ENCODE peak calls at places on chromosomes 12 and 14, in seven cellular contexts. V is AG09309, E is psoas muscle, O is aorta, Q is K562, C is GM23248, Y is HAP-1. P is an unnamed sample.

GRCh38 chr14:103232338-103232808 is 101.7 kb upstream of the EIF5 start:
- DNase-seq in V (no peak), E (no peak), O (no peak), Q (no peak), C (no peak), Y (no peak), P (peak; percentile 61)

GRCh38 chr14:56333361-56334279 is 215.4 kb downstream of the PELI2 start:
- DNase-seq in V (no peak), E (no peak), O (no peak), Q (peak; percentile 24), C (peak; percentile 82), Y (no peak), P (peak; percentile 36)

GRCh38 chr14:21070083-21070609 is at the start of gene ARHGEF40:
- DNase-seq in V (no peak), E (peak; percentile 86), O (peak; percentile 75), Q (peak; percentile 58), C (peak; percentile 79), Y (peak; percentile 33), P (peak; percentile 94)

GRCh38 chr12:122889658-122890561 is 6.0 kb downstream of the VPS37B start:
- DNase-seq in V (no peak), E (no peak), O (no peak), Q (no peak), C (no peak), Y (no peak), P (no peak)

GRCh38 chr14:52845079-52845478 is 53.7 kb upstream of the GNPNAT1 start:
- DNase-seq in V (no peak), E (no peak), O (no peak), Q (no peak), C (no peak), Y (no peak), P (no peak)

GRCh38 chr14:68652433-68652690 is 140.5 kb downstream of the ZFP36L1 start:
- DNase-seq in V (no peak), E (no peak), O (no peak), Q (no peak), C (no peak), Y (no peak), P (no peak)

GRCh38 chr12:108773798-108774788 is 42.8 kb upstream of the CORO1C start:
- DNase-seq in V (peak; percentile 23), E (peak; percentile 94), O (peak; percentile 91), Q (no peak), C (peak; percentile 85), Y (peak; percentile 44), P (peak; percentile 67)

GRCh38 chr14:102140750-102141145 is 1.1 kb downstream of the WDR20 start:
- DNase-seq in V (no peak), E (no peak), O (no peak), Q (peak; percentile 43), C (no peak), Y (no peak), P (no peak)

GRCh38 chr14:52951730-52952481 is 1.1 kb upstream of the FERMT2 start:
- DNase-seq in V (peak; percentile 53), E (no peak), O (peak; percentile 64), Q (peak; percentile 27), C (peak; percentile 93), Y (peak; percentile 72), P (no peak)

GRCh38 chr14:103115845-103116572 is 7.3 kb upstream of the TNFAIP2 start:
- DNase-seq in V (no peak), E (no peak), O (no peak), Q (no peak), C (peak; percentile 38), Y (no peak), P (no peak)

GRCh38 chr14:73180385-73180805 is 44.1 kb downstream of the PSEN1 start:
- DNase-seq in V (peak; percentile 46), E (no peak), O (no peak), Q (no peak), C (peak; percentile 89), Y (peak; percentile 32), P (no peak)

GRCh38 chr12:31119531-31120211 is 46.0 kb downstream of the DDX11 start:
- DNase-seq in V (no peak), E (no peak), O (no peak), Q (no peak), C (no peak), Y (no peak), P (no peak)
- H3K4me3 ChIP-seq in V (no peak overlapping the region), E (peak overlapping the region; percentile 56), O (no peak overlapping the region), Q (no peak overlapping the region), C (no peak overlapping the region), Y (peak overlapping the region; percentile 44), P (no peak overlapping the region)

GRCh38 chr12:68445836-68446235 is 113.7 kb upstream of the MDM1 start:
- DNase-seq in V (no peak), E (no peak), O (no peak), Q (no peak), C (no peak), Y (no peak), P (no peak)
- H3K4me3 ChIP-seq in V (no peak overlapping the region), E (no peak overlapping the region), O (no peak overlapping the region), Q (no peak overlapping the region), C (no peak overlapping the region), Y (no peak overlapping the region), P (no peak overlapping the region)

DNA sequence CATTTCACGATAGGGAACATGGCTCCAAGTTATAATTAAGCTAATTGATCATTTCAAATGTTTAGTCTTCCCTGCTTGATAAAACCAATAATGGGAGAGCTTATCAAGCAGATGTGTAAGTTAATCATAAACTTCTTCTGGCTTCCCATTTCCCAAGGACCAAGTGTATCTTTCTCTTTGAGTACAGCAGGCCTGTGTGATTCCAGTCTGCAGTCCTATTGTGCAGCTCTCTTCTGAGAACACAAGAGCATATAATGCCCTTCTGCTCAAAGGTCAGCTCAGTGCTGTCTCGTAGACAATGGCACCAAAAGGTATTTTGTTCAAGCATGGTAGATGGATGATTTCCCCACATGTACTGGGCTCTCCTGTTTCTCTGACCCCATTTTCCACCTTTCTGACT is 101.8 kb upstream of the DYRK2 start:
- DNase-seq in V (no peak), E (no peak), O (no peak), Q (no peak), C (no peak), Y (no peak), P (no peak)
- H3K4me3 ChIP-seq in V (no peak overlapping the region), E (no peak overlapping the region), O (no peak overlapping the region), Q (no peak overlapping the region), C (no peak overlapping the region), Y (no peak overlapping the region), P (no peak overlapping the region)

GRCh38 chr12:51887476-51888315 is at the start of gene ANKRD33:
- DNase-seq in V (no peak), E (peak; percentile 72), O (peak; percentile 71), Q (peak; percentile 73), C (peak; percentile 35), Y (no peak), P (peak; percentile 91)
- H3K4me3 ChIP-seq in V (no peak within 1 kb of the TSS), E (no peak within 1 kb of the TSS), O (no peak within 1 kb of the TSS), Q (peak within 1 kb of the TSS; percentile 17), C (no peak within 1 kb of the TSS), Y (no peak within 1 kb of the TSS), P (no peak within 1 kb of the TSS)

GRCh38 chr12:131704509-131704908 is 6.4 kb upstream of the SFSWAP start:
- DNase-seq in V (no peak), E (no peak), O (no peak), Q (no peak), C (no peak), Y (no peak), P (no peak)
- H3K4me3 ChIP-seq in V (no peak overlapping the region), E (no peak overlapping the region), O (no peak overlapping the region), Q (no peak overlapping the region), C (no peak overlapping the region), Y (no peak overlapping the region), P (no peak overlapping the region)

DNA sequence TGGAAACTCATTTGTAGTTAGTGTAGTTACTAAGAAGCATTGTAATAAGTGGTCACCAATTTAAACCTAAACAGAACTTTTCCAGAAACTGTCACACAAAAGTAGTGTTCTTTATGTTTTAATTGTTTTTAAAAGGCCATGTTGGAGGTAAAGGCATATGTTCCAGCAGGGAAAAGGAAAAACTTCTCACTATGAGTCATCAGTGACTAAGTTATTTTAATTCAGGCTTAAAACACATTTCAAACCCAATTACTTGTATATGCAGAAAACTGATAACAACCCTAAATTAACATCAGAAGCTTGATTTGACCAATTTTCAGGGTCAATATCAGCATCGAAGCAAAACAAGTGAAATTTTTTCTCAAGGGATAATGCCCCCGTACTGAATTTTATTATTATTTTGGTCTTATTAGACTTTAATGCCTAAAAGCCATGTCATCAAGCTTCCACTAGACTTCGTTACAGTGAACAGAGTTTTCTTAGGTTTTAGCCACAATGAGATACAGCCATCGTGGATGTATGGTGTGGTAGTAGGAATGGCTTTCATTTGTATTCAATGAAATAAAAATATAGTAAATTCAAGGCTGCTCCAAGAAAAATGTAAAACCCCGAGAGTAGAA is 11.8 kb downstream of the TAOK3 start:
- DNase-seq in V (no peak), E (no peak), O (no peak), Q (peak; percentile 36), C (peak; percentile 81), Y (no peak), P (no peak)
- H3K4me3 ChIP-seq in V (no peak overlapping the region), E (no peak overlapping the region), O (no peak overlapping the region), Q (no peak overlapping the region), C (no peak overlapping the region), Y (no peak overlapping the region), P (no peak overlapping the region)